ENCODE peak calls at places on chromosomes 5 and 9, in five cellular contexts. C is transverse colon, B is WERI-Rb-1, P is breast epithelium, N is Caco-2. J is an unnamed sample.

GRCh38 chr9:111067472-111067871 is 29.2 kb upstream of the LPAR1 start:
- DNase-seq in C (no peak), B (no peak), P (no peak), N (no peak), J (no peak)

GRCh38 chr9:33170464-33171156 is 3.5 kb upstream of the B4GALT1 start:
- DNase-seq in C (peak; percentile 66), B (peak; percentile 67), P (peak; percentile 75), N (no peak), J (no peak)

GRCh38 chr5:67543704-67544103 is 347.1 kb upstream of the CD180 start:
- DNase-seq in C (no peak), B (no peak), P (no peak), N (no peak), J (no peak)

GRCh38 chr5:132198571-132198970 is 29.1 kb downstream of the P4HA2 start:
- DNase-seq in C (no peak), B (no peak), P (no peak), N (no peak), J (no peak)

GRCh38 chr9:122819791-122820489 is 8.4 kb downstream of the PDCL start:
- DNase-seq in C (no peak), B (no peak), P (no peak), N (no peak), J (no peak)

GRCh38 chr5:178931846-178932760 is 8.9 kb upstream of the ZNF454 start:
- DNase-seq in C (no peak), B (no peak), P (no peak), N (no peak), J (no peak)

GRCh38 chr5:140556438-140556837 is 835 bp downstream of the SRA1 start:
- DNase-seq in C (no peak), B (no peak), P (no peak), N (no peak), J (no peak)

GRCh38 chr9:85610074-85610855 is 131.5 kb downstream of the AGTPBP1 start:
- DNase-seq in C (no peak), B (peak; percentile 22), P (no peak), N (no peak), J (peak; percentile 18)

GRCh38 chr5:28219539-28219938 is 1181.2 kb upstream of the CDH9 start:
- DNase-seq in C (no peak), B (no peak), P (no peak), N (no peak), J (no peak)

GRCh38 chr5:181160144-181160754 is 12.9 kb downstream of the OR2V2 start:
- DNase-seq in C (peak; percentile 53), B (peak; percentile 53), P (no peak), N (peak; percentile 73), J (no peak)

GRCh38 chr9:113580041-113580953 is 116.8 kb downstream of the RGS3 start:
- DNase-seq in C (peak; percentile 81), B (no peak), P (peak; percentile 93), N (no peak), J (no peak)

DNA sequence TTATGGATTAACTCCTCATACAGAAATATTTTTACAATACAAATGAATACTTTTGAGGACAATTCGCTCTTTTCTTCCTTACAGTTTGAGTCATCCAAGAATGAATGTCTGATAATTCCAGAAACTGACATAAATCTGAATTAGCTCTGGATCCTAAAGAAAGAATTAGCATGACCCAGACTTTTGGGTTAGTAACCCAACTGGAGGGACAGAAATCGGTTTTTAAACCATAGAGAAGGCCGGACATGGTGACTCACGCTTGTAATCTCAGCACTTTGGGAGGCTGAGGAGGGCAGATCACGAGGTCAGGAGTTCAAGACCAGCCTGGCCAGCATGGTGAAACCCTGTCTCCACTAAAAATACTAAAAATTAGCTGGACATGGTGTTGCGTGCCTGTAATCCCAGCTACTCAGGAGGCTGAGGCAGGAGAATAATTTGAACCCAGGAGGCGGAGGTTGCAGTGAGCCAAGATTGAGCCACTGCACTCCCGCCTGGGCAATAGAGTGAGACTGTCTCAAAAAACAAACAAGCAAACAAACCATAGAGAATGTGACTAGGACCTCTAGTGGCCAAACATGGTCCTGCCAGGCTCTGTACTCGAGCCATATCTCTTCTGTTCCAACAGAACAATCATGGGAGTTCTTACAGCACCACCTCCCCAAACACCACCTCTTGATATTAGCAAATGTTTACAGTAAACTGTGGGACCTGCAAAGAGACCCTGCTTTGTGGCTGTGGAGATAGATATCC is 44.8 kb downstream of the LURAP1L start:
- DNase-seq in C (peak; percentile 19), B (peak; percentile 46), P (no peak), N (no peak), J (no peak)
- TF ChIP-seq CTCF in C (peak; percentile 49), B (peak; percentile 85), P (peak; percentile 31), N (peak; percentile 31), J (peak; percentile 36)

DNA sequence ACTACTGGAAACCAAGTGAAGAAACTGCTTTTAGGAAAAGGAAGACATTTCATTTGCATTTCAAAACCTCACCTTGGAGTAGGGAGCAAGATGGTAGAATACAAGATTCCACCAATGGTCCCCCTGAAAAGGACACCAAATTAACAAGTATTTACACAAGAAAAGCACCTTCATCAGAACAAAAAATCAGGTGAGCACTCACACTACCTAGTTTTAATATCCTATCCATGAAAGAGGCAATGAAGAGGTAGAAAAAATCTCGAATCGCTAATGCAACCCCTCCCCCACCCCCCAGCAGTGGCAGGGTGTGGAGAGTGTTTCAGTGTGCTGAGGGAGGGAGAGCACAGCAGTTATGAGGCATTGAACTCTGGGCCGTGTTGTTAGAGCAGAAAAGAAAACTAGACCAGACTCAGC is 1397.0 kb upstream of the C9orf72 start:
- DNase-seq in C (no peak), B (no peak), P (no peak), N (no peak), J (no peak)
- H3K27me3 ChIP-seq in C (no peaks in the 10 kb centered on the region), B (no peaks in the 10 kb centered on the region), P (no peaks in the 10 kb centered on the region), N (no peaks in the 10 kb centered on the region), J (no peaks in the 10 kb centered on the region)

GRCh38 chr5:135162661-135163265 is 128.7 kb upstream of the PITX1 start:
- DNase-seq in C (no peak), B (peak; percentile 53), P (no peak), N (no peak), J (no peak)
- TF ChIP-seq CTCF in C (no peak), B (peak; percentile 58), P (no peak), N (peak; percentile 41), J (peak; percentile 19)

DNA sequence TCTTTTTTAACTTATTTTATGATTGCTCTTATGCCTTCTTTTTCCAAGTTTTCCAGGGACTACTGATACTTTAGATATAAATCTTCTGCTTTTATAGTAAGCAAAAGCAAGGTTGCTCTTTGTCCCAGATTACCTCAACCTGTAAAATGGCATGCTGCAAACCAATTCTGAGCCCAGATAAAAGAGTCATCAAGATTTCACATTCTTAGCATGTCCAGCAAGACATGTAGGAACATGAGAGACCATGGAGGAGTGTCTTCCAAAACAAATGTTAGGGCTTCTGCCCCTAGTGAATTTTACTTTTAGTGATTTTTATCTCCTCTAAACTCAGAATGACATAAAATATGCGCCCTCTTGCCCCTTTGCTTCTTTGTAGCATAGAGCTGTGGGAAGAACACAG is 7.0 kb upstream of the CDC20B start:
- DNase-seq in C (no peak), B (no peak), P (no peak), N (no peak), J (no peak)
- H3K27me3 ChIP-seq in C (peaks cover 93% of the 10 kb centered on the region), B (no peaks in the 10 kb centered on the region), P (peaks cover 26% of the 10 kb centered on the region), N (no peaks in the 10 kb centered on the region), J (peaks cover 24% of the 10 kb centered on the region)

DNA sequence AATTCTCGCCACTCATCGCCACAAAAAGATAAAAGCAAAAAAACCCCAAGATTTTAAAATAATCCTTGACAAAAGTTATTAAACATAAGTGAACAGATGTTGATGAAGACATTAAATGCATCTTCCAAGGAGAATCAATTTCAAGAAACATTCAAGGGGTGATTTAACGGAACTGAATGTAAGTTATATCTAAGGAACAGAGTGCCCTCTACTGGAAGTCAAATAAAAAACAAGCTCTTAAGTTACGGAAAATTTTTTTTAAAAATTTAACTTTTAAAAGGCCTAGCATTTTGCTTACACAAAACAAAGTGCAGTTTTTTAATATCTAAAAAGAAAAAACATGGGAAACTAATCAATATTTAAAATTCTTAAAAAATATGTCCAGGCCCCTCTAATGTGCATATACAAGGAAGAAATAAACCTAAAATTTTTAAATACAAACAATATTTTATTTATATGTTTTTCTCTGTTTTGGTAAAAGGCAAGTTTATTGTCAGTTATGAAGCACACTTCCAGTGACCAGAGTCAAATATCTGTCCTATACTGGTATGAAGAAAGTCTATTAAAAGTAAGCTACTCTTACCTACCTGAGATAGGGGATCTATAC is 28.0 kb downstream of the TEX10 start:
- DNase-seq in C (no peak), B (no peak), P (no peak), N (no peak), J (no peak)
- TF ChIP-seq CTCF in C (peak; percentile 27), B (no peak), P (no peak), N (peak; percentile 39), J (peak; percentile 50)

J was measured in BJ.